ENCODE peak calls at places on chromosome 7, in five cellular contexts. L is fibroblast of lung, V is HCT116, O is HepG2, P is GM23338. K is an unnamed sample. For H3K4me1, the result is how much of the 10 kb centered on the place peaks cover.

GRCh38 chr7:100173806-100174495 is 3.2 kb downstream of the GPC2 start:
- DNase-seq in O (no peak), L (no peak), P (no peak), V (no peak), K (no peak)

GRCh38 chr7:107125475-107125874 is 43.3 kb upstream of the HBP1 start:
- DNase-seq in L (no peak), V (no peak), O (no peak), P (no peak), K (no peak)

GRCh38 chr7:134710854-134711624 is 64.4 kb downstream of the BPGM start:
- DNase-seq in P (no peak), L (peak), O (no peak), V (no peak), K (no peak)

GRCh38 chr7:36949711-36950600 is 225.7 kb upstream of the AOAH start:
- DNase-seq in L (no peak), O (peak), V (no peak), P (no peak), K (no peak)

GRCh38 chr7:47653550-47654351 is 71.8 kb upstream of the TNS3 start:
- DNase-seq in O (no peak), P (peak), V (no peak), L (peak), K (no peak)

GRCh38 chr7:2003451-2003930 is 229.3 kb downstream of the MAD1L1 start:
- DNase-seq in L (no peak), V (no peak), P (no peak), O (no peak), K (no peak)

GRCh38 chr7:132480534-132480933 is 95.7 kb downstream of the PLXNA4 start:
- DNase-seq in V (no peak), L (no peak), P (no peak), O (no peak), K (no peak)

GRCh38 chr7:22559829-22560489 is 60.0 kb upstream of the STEAP1B start:
- DNase-seq in P (peak), L (peak), O (peak), V (peak), K (peak)

GRCh38 chr7:142703655-142704310 is 45.5 kb upstream of the PRSS1 start:
- DNase-seq in O (no peak), L (no peak), V (no peak), P (no peak), K (no peak)

GRCh38 chr7:44964831-44965440 is 13.9 kb downstream of the MYO1G start:
- DNase-seq in P (no peak), V (no peak), O (no peak), L (no peak), K (no peak)

GRCh38 chr7:133753513-133753912 is 373.6 kb upstream of the LRGUK start:
- DNase-seq in P (peak), L (no peak), V (no peak), O (no peak), K (no peak)

GRCh38 chr7:138170959-138171703 is 94.9 kb downstream of the AKR1D1 start:
- DNase-seq in P (no peak), V (no peak), L (no peak), O (no peak), K (peak)

GRCh38 chr7:112205348-112206237 is 606 bp downstream of the DOCK4 start:
- DNase-seq in P (peak), O (peak), V (peak), L (peak), K (peak)
- TF ChIP-seq EZH2 in P (no peak), O (no peak), V (no peak), L (no peak), K (no peak)

GRCh38 chr7:55367283-55367840 is 2.2 kb downstream of the LANCL2 start:
- DNase-seq in L (no peak), O (no peak), P (no peak), V (no peak), K (no peak)
- H3K4me3 ChIP-seq in L (peak), O (peak), P (peak), V (peak), K (peak)

DNA sequence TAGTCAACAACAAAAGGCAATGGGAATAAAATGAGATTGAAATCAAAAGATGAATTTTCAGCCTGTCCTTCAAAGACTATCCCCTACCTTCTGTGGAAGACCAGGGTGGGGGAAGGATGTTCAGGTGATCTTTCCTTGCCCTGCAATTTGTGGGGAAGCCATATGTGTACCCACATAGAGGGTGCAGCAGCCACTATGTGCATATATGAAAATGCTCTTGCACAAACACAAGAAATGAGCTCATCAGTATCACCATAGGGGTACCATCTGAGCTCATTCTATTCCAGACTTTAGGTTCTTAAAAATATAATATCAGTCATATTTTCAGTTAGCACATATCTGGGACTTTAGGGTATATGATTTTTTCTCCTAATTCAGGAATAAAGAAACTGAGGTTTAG is 17.7 kb downstream of the GIMAP5 start:
- DNase-seq in L (no peak), O (no peak), P (no peak), V (no peak), K (no peak)
- H3K4me1 ChIP-seq in L (under half), O (under half), P (under half), V (under half), K (under half)

GRCh38 chr7:425794-426188 is 93.9 kb downstream of the PDGFA start:
- DNase-seq in O (no peak), P (no peak), L (no peak), V (no peak), K (no peak)

GRCh38 chr7:426510-426909 is 93.1 kb downstream of the PDGFA start:
- DNase-seq in P (no peak), O (no peak), L (no peak), V (no peak), K (no peak)

GRCh38 chr7:424301-424935 is 95.2 kb downstream of the PDGFA start:
- DNase-seq in P (no peak), L (no peak), O (no peak), V (no peak), K (no peak)

GRCh38 chr7:423312-424260 is 96.1 kb downstream of the PDGFA start:
- DNase-seq in V (no peak), L (no peak), P (no peak), O (peak), K (no peak)

DNA sequence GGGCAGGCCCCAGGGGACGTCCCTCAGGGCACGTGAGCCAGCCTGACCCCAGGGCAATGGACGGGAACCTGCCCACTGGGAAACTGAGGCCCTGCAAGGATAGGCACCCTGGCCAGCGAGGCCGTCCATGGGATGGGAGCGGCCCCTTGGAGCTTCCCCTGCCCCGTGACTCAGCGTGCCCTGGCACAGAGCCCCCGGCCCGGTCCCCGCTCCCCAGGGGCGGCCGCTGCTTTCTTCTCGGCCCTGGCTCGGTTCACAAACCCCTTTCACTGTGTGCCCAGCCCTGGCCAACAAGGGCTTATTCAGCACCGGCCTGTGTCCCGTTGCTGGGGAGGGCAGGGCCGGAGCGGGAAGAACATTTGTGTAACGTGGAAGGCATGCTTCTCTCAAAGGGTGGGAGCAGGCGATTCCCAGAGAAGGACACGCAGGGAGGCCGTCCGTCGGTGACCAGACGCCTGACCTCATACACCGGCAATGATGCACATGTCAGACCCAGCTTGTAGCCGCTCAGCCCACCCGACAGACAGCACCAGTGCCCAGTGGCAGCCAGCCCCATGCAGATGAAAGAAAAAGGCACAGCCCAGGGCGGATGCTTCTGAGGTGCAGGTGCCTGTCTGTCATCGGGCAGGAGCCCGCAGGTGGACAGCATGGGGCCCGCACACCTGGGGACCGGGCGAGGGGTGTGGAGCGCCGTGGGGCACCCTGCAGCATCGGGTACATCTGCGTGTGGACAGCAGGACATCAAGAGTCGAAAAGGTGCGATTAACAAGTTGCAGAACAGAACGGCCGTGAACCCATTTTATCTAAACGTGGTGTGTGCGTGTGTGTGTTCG is 94.5 kb downstream of the PDGFA start:
- DNase-seq in V (no peak), P (no peak), L (no peak), O (no peak), K (no peak)
- TF ChIP-seq EZH2 in V (no peak), P (no peak), L (peak), O (no peak), K (no peak)

GRCh38 chr7:92177362-92177761 is 1.6 kb downstream of the LRRD1 start:
- DNase-seq in P (no peak), V (no peak), L (peak), O (no peak), K (no peak)

GRCh38 chr7:92178928-92179373 is at the start of gene LRRD1:
- DNase-seq in P (peak), V (peak), L (peak), O (peak), K (peak)

GRCh38 chr7:92179393-92179924 is 517 bp upstream of the LRRD1 start:
- DNase-seq in O (no peak), P (peak), L (no peak), V (no peak), K (no peak)
- H3K4me3 ChIP-seq in O (peak), P (peak), L (peak), V (peak), K (peak)

GRCh38 chr7:159099711-159100231 is 44.9 kb downstream of the VIPR2 start:
- DNase-seq in P (no peak), L (no peak), O (no peak), V (no peak), K (no peak)
- H3K4me1 ChIP-seq in P (under half), L (under half), O (under half), V (under half), K (under half)